ENCODE peak calls at places on chromosomes 12 and 14, in five cellular contexts. T is IMR-90, I is AG04450, Y is ovary, Q is tibial artery. H is an unnamed sample. For H3K9me3, the result is how much of the 10 kb centered on the place peaks cover.

GRCh38 chr14:61608245-61609142 is 86.8 kb upstream of the HIF1A start:
- DNase-seq in T (peak), I (no peak), Y (no peak), Q (no peak), H (no peak)

GRCh38 chr12:14099994-14100393 is 118.6 kb upstream of the GRIN2B start:
- DNase-seq in T (no peak), I (no peak), Y (no peak), Q (no peak), H (no peak)

GRCh38 chr12:108832730-108833354 is 24.5 kb downstream of the SSH1 start:
- DNase-seq in T (peak), I (peak), Y (no peak), Q (no peak), H (no peak)

GRCh38 chr14:88421286-88421685 is 35.8 kb downstream of the SPATA7 start:
- DNase-seq in T (peak), I (no peak), Y (no peak), Q (no peak), H (no peak)

GRCh38 chr12:42422785-42423184 is 96.8 kb downstream of the PPHLN1 start:
- DNase-seq in T (no peak), I (no peak), Y (no peak), Q (no peak), H (no peak)

GRCh38 chr12:19915392-19916192 is 452.7 kb upstream of the PDE3A start:
- DNase-seq in T (peak), I (no peak), Y (no peak), Q (no peak), H (no peak)

GRCh38 chr14:106843951-106844483 is 1317.6 kb downstream of the TMEM121 start:
- DNase-seq in T (no peak), I (no peak), Y (peak), Q (no peak), H (no peak)

GRCh38 chr14:32996343-32996742 is 57.7 kb downstream of the NPAS3 start:
- DNase-seq in T (no peak), I (no peak), Y (no peak), Q (no peak), H (no peak)

GRCh38 chr14:103641181-103641580 is 12.2 kb downstream of the KLC1 start:
- DNase-seq in T (peak), I (no peak), Y (no peak), Q (no peak), H (no peak)

GRCh38 chr14:104770851-104771272 is 17.9 kb downstream of the SIVA1 start:
- DNase-seq in T (no peak), I (no peak), Y (no peak), Q (no peak), H (no peak)

GRCh38 chr12:116919247-116919671 is 8.5 kb downstream of the FBXW8 start:
- DNase-seq in T (no peak), I (no peak), Y (no peak), Q (no peak), H (no peak)

GRCh38 chr14:83826838-83827237 is 1703.1 kb upstream of the FLRT2 start:
- DNase-seq in T (peak), I (no peak), Y (no peak), Q (no peak), H (no peak)

GRCh38 chr12:66241061-66242043 is 52.3 kb downstream of the IRAK3 start:
- DNase-seq in T (peak), I (peak), Y (no peak), Q (no peak), H (no peak)

GRCh38 chr12:80681287-80681686 is 26.1 kb upstream of the MYF6 start:
- DNase-seq in T (no peak), I (no peak), Y (no peak), Q (no peak), H (no peak)

GRCh38 chr14:79293482-79293881 is 917.8 kb downstream of the DIO2 start:
- DNase-seq in T (peak), I (no peak), Y (no peak), Q (no peak), H (no peak)

GRCh38 chr14:23316300-23316699 is 5.0 kb upstream of the PABPN1 start:
- DNase-seq in T (peak), I (no peak), Y (no peak), Q (no peak), H (no peak)

GRCh38 chr14:104134061-104134965 is 4.1 kb upstream of the KIF26A start:
- DNase-seq in T (no peak), I (no peak), Y (no peak), Q (peak), H (peak)

GRCh38 chr12:13980548-13981295 is 680 bp downstream of the GRIN2B start:
- DNase-seq in T (no peak), I (no peak), Y (no peak), Q (no peak), H (no peak)

GRCh38 chr12:28708918-28709371 is 440.1 kb upstream of the FAR2 start:
- DNase-seq in T (peak), I (peak), Y (no peak), Q (peak), H (no peak)

GRCh38 chr12:49558526-49558925 is 9.4 kb downstream of the MCRS1 start:
- DNase-seq in T (no peak), I (no peak), Y (no peak), Q (no peak), H (no peak)

GRCh38 chr12:11576104-11576503 is 73.4 kb upstream of the ETV6 start:
- DNase-seq in T (peak), I (no peak), Y (no peak), Q (no peak), H (peak)

GRCh38 chr12:93244514-93245077 is 133.1 kb upstream of the NUDT4 start:
- DNase-seq in T (no peak), I (no peak), Y (no peak), Q (no peak), H (no peak)

GRCh38 chr14:76486251-76486743 is 110.4 kb downstream of the ESRRB start:
- DNase-seq in T (no peak), I (no peak), Y (no peak), Q (no peak), H (no peak)

GRCh38 chr12:53613821-53614220 is 12.4 kb downstream of the ATF7 start:
- DNase-seq in T (peak), I (no peak), Y (no peak), Q (no peak), H (no peak)

GRCh38 chr12:53616950-53617349 is 9.2 kb downstream of the ATF7 start:
- DNase-seq in T (no peak), I (no peak), Y (no peak), Q (no peak), H (no peak)

GRCh38 chr12:53622724-53623123 is 3.5 kb downstream of the ATF7 start:
- DNase-seq in T (no peak), I (no peak), Y (no peak), Q (no peak), H (no peak)

GRCh38 chr12:53617700-53618099 is 8.5 kb downstream of the ATF7 start:
- DNase-seq in T (no peak), I (no peak), Y (no peak), Q (no peak), H (no peak)

GRCh38 chr12:53618340-53618739 is 7.8 kb downstream of the ATF7 start:
- DNase-seq in T (no peak), I (no peak), Y (no peak), Q (no peak), H (no peak)
- H3K4me3 ChIP-seq in T (no peak), I (no peak), Y (peak), Q (peak), H (peak)

GRCh38 chr12:12608557-12608957 is 3.1 kb upstream of the CREBL2 start:
- DNase-seq in T (peak), I (no peak), Y (no peak), Q (no peak), H (no peak)
- TF ChIP-seq CTCF in T (peak), I (no peak), Y (no peak), Q (no peak), H (peak)

GRCh38 chr12:133038310-133038709 is 1.0 kb downstream of the ZNF84 start:
- DNase-seq in T (no peak), I (no peak), Y (no peak), Q (no peak), H (no peak)
- H3K9me3 ChIP-seq in T (under half), I (under half), Y (under half), Q (under half), H (under half)

GRCh38 chr14:64506751-64507150 is 2.2 kb downstream of the ZBTB1 start:
- DNase-seq in T (no peak), I (no peak), Y (no peak), Q (no peak), H (no peak)
- H3K4me3 ChIP-seq in T (peak), I (peak), Y (no peak), Q (peak), H (no peak)

GRCh38 chr14:93905623-93906022 is 21.5 kb upstream of the FAM181A start:
- DNase-seq in T (no peak), I (no peak), Y (no peak), Q (peak), H (no peak)

GRCh38 chr14:93902619-93903307 is 24.4 kb upstream of the FAM181A start:
- DNase-seq in T (no peak), I (no peak), Y (no peak), Q (peak), H (no peak)

GRCh38 chr14:93901813-93902212 is 25.3 kb upstream of the FAM181A start:
- DNase-seq in T (no peak), I (no peak), Y (no peak), Q (peak), H (no peak)

GRCh38 chr14:93906341-93907329 is 20.5 kb upstream of the FAM181A start:
- DNase-seq in T (peak), I (no peak), Y (peak), Q (peak), H (peak)

GRCh38 chr14:93903342-93904184 is 23.6 kb upstream of the FAM181A start:
- DNase-seq in T (no peak), I (no peak), Y (no peak), Q (peak), H (no peak)
- TF ChIP-seq CTCF in T (peak), I (peak), Y (no peak), Q (peak), H (peak)

DNA sequence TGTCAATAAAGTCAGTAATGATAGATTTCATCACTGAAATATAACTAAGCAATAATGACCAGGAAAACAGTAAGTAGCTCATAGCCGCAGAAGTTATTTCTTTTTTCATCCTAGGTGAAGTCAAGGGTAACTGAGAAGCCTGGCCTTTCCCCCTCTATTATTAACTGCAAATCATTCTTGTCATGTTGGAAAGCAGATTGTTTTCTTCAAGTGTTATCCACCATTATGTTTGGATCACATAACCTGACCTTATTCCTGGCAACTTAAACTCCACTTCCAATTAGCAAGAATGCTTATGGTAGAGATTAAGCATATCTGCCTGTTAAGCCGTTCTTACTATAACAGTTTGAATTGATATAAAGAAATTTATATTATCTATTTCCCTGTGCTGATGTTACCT is 603.3 kb upstream of the FOXG1 start:
- DNase-seq in T (no peak), I (no peak), Y (no peak), Q (no peak), H (no peak)
- H3K9me3 ChIP-seq in T (under half), I (under half), Y (under half), Q (under half), H (under half)

DNA sequence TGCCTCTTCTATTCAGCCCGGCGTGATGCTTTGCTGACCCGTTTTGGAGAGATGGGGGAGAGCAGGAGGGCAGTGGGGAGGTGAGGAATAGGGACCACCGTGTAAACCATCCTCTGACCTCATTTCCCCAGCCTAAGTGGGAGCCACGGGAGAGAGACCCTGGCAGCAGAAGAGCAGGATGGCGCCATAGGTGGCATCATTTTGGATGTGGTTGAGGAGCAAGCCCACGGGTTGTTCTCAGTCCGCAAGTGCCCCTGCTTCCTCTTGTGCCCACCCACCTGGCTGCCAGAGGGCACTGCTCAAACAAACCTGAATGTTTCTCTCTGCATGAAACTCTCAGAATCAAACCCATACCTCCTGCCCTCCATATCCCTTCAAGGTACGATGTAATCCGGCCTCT is 10.7 kb upstream of the UBC start:
- DNase-seq in T (no peak), I (no peak), Y (no peak), Q (peak), H (no peak)
- H3K4me3 ChIP-seq in T (no peak), I (no peak), Y (no peak), Q (no peak), H (no peak)